ENCODE peak calls at places on chromosome 17, in four cellular contexts. One of them, this sample, is unnamed.

GRCh38 chr17:9470171-9470570 is 105.4 kb downstream of the STX8 start:
- DNase-seq in posterior vena cava: no peak
- DNase-seq in activated T-cell treated with anti-CD3 and anti-CD28 coated beads, Interleukin-2, amount 50 U/mL, for 72 hours: peak; percentile 4
- DNase-seq in NB4: peak; percentile 36
- DNase-seq in this sample: no peak

GRCh38 chr17:6690641-6691040 is 22.5 kb downstream of the SLC13A5 start:
- DNase-seq in posterior vena cava: no peak
- DNase-seq in activated T-cell treated with anti-CD3 and anti-CD28 coated beads, Interleukin-2, amount 50 U/mL, for 72 hours: no peak
- DNase-seq in NB4: no peak
- DNase-seq in this sample: no peak

GRCh38 chr17:32903774-32904673 is 23.9 kb upstream of the TMEM98 start:
- DNase-seq in NB4: no peak
- DNase-seq in activated T-cell treated with anti-CD3 and anti-CD28 coated beads, Interleukin-2, amount 50 U/mL, for 72 hours: peak; percentile 59
- DNase-seq in posterior vena cava: no peak
- DNase-seq in this sample: no peak

GRCh38 chr17:13590441-13590840 is 11.3 kb downstream of the HS3ST3A1 start:
- DNase-seq in activated T-cell treated with anti-CD3 and anti-CD28 coated beads, Interleukin-2, amount 50 U/mL, for 72 hours: no peak
- DNase-seq in posterior vena cava: no peak
- DNase-seq in NB4: no peak
- DNase-seq in this sample: no peak

GRCh38 chr17:39679521-39680192 is 8.2 kb downstream of the PGAP3 start:
- DNase-seq in activated T-cell treated with anti-CD3 and anti-CD28 coated beads, Interleukin-2, amount 50 U/mL, for 72 hours: peak; percentile 41
- DNase-seq in posterior vena cava: no peak
- DNase-seq in NB4: peak; percentile 65
- DNase-seq in this sample: no peak

GRCh38 chr17:3602499-3602898 is 6.7 kb downstream of the TRPV1 start:
- DNase-seq in posterior vena cava: no peak
- DNase-seq in activated T-cell treated with anti-CD3 and anti-CD28 coated beads, Interleukin-2, amount 50 U/mL, for 72 hours: peak; percentile 31
- DNase-seq in NB4: peak; percentile 61
- DNase-seq in this sample: peak; percentile 92

GRCh38 chr17:75799402-75799801 is 14.8 kb downstream of the UNK start:
- DNase-seq in NB4: no peak
- DNase-seq in activated T-cell treated with anti-CD3 and anti-CD28 coated beads, Interleukin-2, amount 50 U/mL, for 72 hours: no peak
- DNase-seq in posterior vena cava: peak; percentile 16
- DNase-seq in this sample: no peak

GRCh38 chr17:17079761-17080160 is 37.5 kb downstream of the MPRIP start:
- DNase-seq in activated T-cell treated with anti-CD3 and anti-CD28 coated beads, Interleukin-2, amount 50 U/mL, for 72 hours: no peak
- DNase-seq in NB4: no peak
- DNase-seq in posterior vena cava: peak; percentile 82
- DNase-seq in this sample: no peak

GRCh38 chr17:21214777-21215541 is 998 bp upstream of the TMEM11 start:
- DNase-seq in NB4: peak; percentile 47
- DNase-seq in activated T-cell treated with anti-CD3 and anti-CD28 coated beads, Interleukin-2, amount 50 U/mL, for 72 hours: no peak
- DNase-seq in posterior vena cava: no peak
- DNase-seq in this sample: peak; percentile 59

GRCh38 chr17:75549246-75550138 is 24.0 kb downstream of the LLGL2 start:
- DNase-seq in NB4: no peak
- DNase-seq in activated T-cell treated with anti-CD3 and anti-CD28 coated beads, Interleukin-2, amount 50 U/mL, for 72 hours: no peak
- DNase-seq in posterior vena cava: no peak
- DNase-seq in this sample: no peak

GRCh38 chr17:17626151-17626805 is 34.8 kb upstream of the PEMT start:
- DNase-seq in NB4: no peak
- DNase-seq in posterior vena cava: no peak
- DNase-seq in activated T-cell treated with anti-CD3 and anti-CD28 coated beads, Interleukin-2, amount 50 U/mL, for 72 hours: no peak
- DNase-seq in this sample: no peak

GRCh38 chr17:82559779-82560642 is 40.5 kb downstream of the FOXK2 start:
- DNase-seq in activated T-cell treated with anti-CD3 and anti-CD28 coated beads, Interleukin-2, amount 50 U/mL, for 72 hours: no peak
- DNase-seq in posterior vena cava: no peak
- DNase-seq in NB4: no peak
- DNase-seq in this sample: no peak

GRCh38 chr17:28317965-28318758 is 838 bp upstream of the TMEM97 start:
- DNase-seq in activated T-cell treated with anti-CD3 and anti-CD28 coated beads, Interleukin-2, amount 50 U/mL, for 72 hours: peak; percentile 29
- DNase-seq in posterior vena cava: no peak
- DNase-seq in NB4: peak; percentile 55
- DNase-seq in this sample: peak; percentile 72

GRCh38 chr17:67534941-67535340 is 157.9 kb downstream of the PITPNC1 start:
- DNase-seq in NB4: no peak
- DNase-seq in posterior vena cava: no peak
- DNase-seq in activated T-cell treated with anti-CD3 and anti-CD28 coated beads, Interleukin-2, amount 50 U/mL, for 72 hours: no peak
- DNase-seq in this sample: no peak

GRCh38 chr17:83124871-83125514 is 45.6 kb downstream of the METRNL start:
- DNase-seq in NB4: peak; percentile 81
- DNase-seq in posterior vena cava: peak; percentile 78
- DNase-seq in activated T-cell treated with anti-CD3 and anti-CD28 coated beads, Interleukin-2, amount 50 U/mL, for 72 hours: peak; percentile 66
- DNase-seq in this sample: no peak

GRCh38 chr17:6069611-6070279 is 434 bp upstream of the WSCD1 start:
- DNase-seq in posterior vena cava: no peak
- DNase-seq in NB4: no peak
- DNase-seq in activated T-cell treated with anti-CD3 and anti-CD28 coated beads, Interleukin-2, amount 50 U/mL, for 72 hours: peak; percentile 12
- DNase-seq in this sample: no peak

GRCh38 chr17:57599271-57600045 is 145.6 kb downstream of the CCDC182 start:
- DNase-seq in NB4: peak; percentile 52
- DNase-seq in activated T-cell treated with anti-CD3 and anti-CD28 coated beads, Interleukin-2, amount 50 U/mL, for 72 hours: peak; percentile 56
- DNase-seq in posterior vena cava: peak; percentile 52
- DNase-seq in this sample: peak; percentile 72

GRCh38 chr17:42997390-42997983 is 732 bp upstream of the RPL27 start:
- DNase-seq in NB4: no peak
- DNase-seq in posterior vena cava: no peak
- DNase-seq in activated T-cell treated with anti-CD3 and anti-CD28 coated beads, Interleukin-2, amount 50 U/mL, for 72 hours: no peak
- DNase-seq in this sample: no peak

GRCh38 chr17:82871056-82871775 is 31.4 kb upstream of the ZNF750 start:
- DNase-seq in NB4: no peak
- DNase-seq in activated T-cell treated with anti-CD3 and anti-CD28 coated beads, Interleukin-2, amount 50 U/mL, for 72 hours: peak; percentile 57
- DNase-seq in posterior vena cava: peak; percentile 60
- DNase-seq in this sample: no peak

GRCh38 chr17:10754109-10754508 is 24.3 kb upstream of the TMEM220 start:
- DNase-seq in posterior vena cava: no peak
- DNase-seq in NB4: peak; percentile 61
- DNase-seq in activated T-cell treated with anti-CD3 and anti-CD28 coated beads, Interleukin-2, amount 50 U/mL, for 72 hours: no peak
- DNase-seq in this sample: peak; percentile 78

GRCh38 chr17:60851181-60851580 is 173.5 kb downstream of the BCAS3 start:
- DNase-seq in posterior vena cava: no peak
- DNase-seq in NB4: no peak
- DNase-seq in activated T-cell treated with anti-CD3 and anti-CD28 coated beads, Interleukin-2, amount 50 U/mL, for 72 hours: no peak
- DNase-seq in this sample: no peak

GRCh38 chr17:83133302-83134121 is 54.1 kb downstream of the METRNL start:
- DNase-seq in posterior vena cava: peak; percentile 51
- DNase-seq in activated T-cell treated with anti-CD3 and anti-CD28 coated beads, Interleukin-2, amount 50 U/mL, for 72 hours: no peak
- DNase-seq in NB4: no peak
- DNase-seq in this sample: no peak

GRCh38 chr17:34788696-34789095 is 172.6 kb downstream of the CCT6B start:
- DNase-seq in posterior vena cava: no peak
- DNase-seq in activated T-cell treated with anti-CD3 and anti-CD28 coated beads, Interleukin-2, amount 50 U/mL, for 72 hours: no peak
- DNase-seq in NB4: no peak
- DNase-seq in this sample: no peak

GRCh38 chr17:62093188-62094155 is 28.4 kb upstream of the MED13 start:
- DNase-seq in posterior vena cava: no peak
- DNase-seq in NB4: peak; percentile 4
- DNase-seq in activated T-cell treated with anti-CD3 and anti-CD28 coated beads, Interleukin-2, amount 50 U/mL, for 72 hours: peak; percentile 46
- DNase-seq in this sample: no peak

GRCh38 chr17:78374189-78374588 is 4.3 kb upstream of the PGS1 start:
- DNase-seq in activated T-cell treated with anti-CD3 and anti-CD28 coated beads, Interleukin-2, amount 50 U/mL, for 72 hours: no peak
- DNase-seq in NB4: no peak
- DNase-seq in posterior vena cava: no peak
- DNase-seq in this sample: no peak

GRCh38 chr17:28675485-28675884 is 13.5 kb downstream of the SUPT6H start:
- DNase-seq in posterior vena cava: no peak
- DNase-seq in NB4: no peak
- DNase-seq in activated T-cell treated with anti-CD3 and anti-CD28 coated beads, Interleukin-2, amount 50 U/mL, for 72 hours: no peak
- DNase-seq in this sample: no peak

GRCh38 chr17:5610956-5611355 is 26.6 kb upstream of the NLRP1 start:
- DNase-seq in posterior vena cava: no peak
- DNase-seq in activated T-cell treated with anti-CD3 and anti-CD28 coated beads, Interleukin-2, amount 50 U/mL, for 72 hours: no peak
- DNase-seq in NB4: peak; percentile 76
- DNase-seq in this sample: no peak

GRCh38 chr17:79628861-79629547 is 18.2 kb upstream of the RBFOX3 start:
- DNase-seq in activated T-cell treated with anti-CD3 and anti-CD28 coated beads, Interleukin-2, amount 50 U/mL, for 72 hours: no peak
- DNase-seq in NB4: no peak
- DNase-seq in posterior vena cava: peak; percentile 67
- DNase-seq in this sample: no peak

GRCh38 chr17:10737168-10737622 is 7.4 kb upstream of the TMEM220 start:
- DNase-seq in posterior vena cava: peak; percentile 76
- DNase-seq in activated T-cell treated with anti-CD3 and anti-CD28 coated beads, Interleukin-2, amount 50 U/mL, for 72 hours: peak; percentile 24
- DNase-seq in NB4: peak; percentile 53
- DNase-seq in this sample: peak; percentile 67

GRCh38 chr17:76920364-76921139 is 52.3 kb downstream of the MGAT5B start:
- DNase-seq in posterior vena cava: no peak
- DNase-seq in activated T-cell treated with anti-CD3 and anti-CD28 coated beads, Interleukin-2, amount 50 U/mL, for 72 hours: no peak
- DNase-seq in NB4: no peak
- DNase-seq in this sample: no peak

GRCh38 chr17:82236142-82236971 is 7.5 kb downstream of the SLC16A3 start:
- DNase-seq in NB4: peak; percentile 73
- DNase-seq in posterior vena cava: peak; percentile 91
- DNase-seq in activated T-cell treated with anti-CD3 and anti-CD28 coated beads, Interleukin-2, amount 50 U/mL, for 72 hours: peak; percentile 79
- DNase-seq in this sample: peak; percentile 88

GRCh38 chr17:82793974-82794620 is 42.2 kb downstream of the TBCD start:
- DNase-seq in activated T-cell treated with anti-CD3 and anti-CD28 coated beads, Interleukin-2, amount 50 U/mL, for 72 hours: no peak
- DNase-seq in posterior vena cava: no peak
- DNase-seq in NB4: no peak
- DNase-seq in this sample: no peak